ENCODE peak calls at places on chromosomes 16 and 17, in four cellular contexts. N is K562, Q is GM12878, W is HepG2. V is an unnamed sample.

GRCh38 chr16:76882105-76882504 is 308.9 kb upstream of the MON1B start:
- DNase-seq in N (no peak), Q (no peak), W (no peak), V (no peak)

GRCh38 chr16:56744996-56745640 is 15.2 kb downstream of the NUP93 start:
- DNase-seq in N (peak; percentile 65), Q (no peak), W (peak; percentile 89), V (peak; percentile 22)

GRCh38 chr16:87414251-87414680 is 22.1 kb downstream of the MAP1LC3B start:
- DNase-seq in N (no peak), Q (no peak), W (no peak), V (no peak)

GRCh38 chr17:74809031-74809430 is 32.9 kb upstream of the NAT9 start:
- DNase-seq in N (no peak), Q (no peak), W (no peak), V (no peak)

GRCh38 chr17:7984904-7985303 is 17.5 kb upstream of the GUCY2D start:
- DNase-seq in N (no peak), Q (no peak), W (no peak), V (no peak)

GRCh38 chr17:4199818-4200402 is 56.9 kb downstream of the CYB5D2 start:
- DNase-seq in N (peak; percentile 57), Q (no peak), W (peak; percentile 36), V (peak; percentile 46)

GRCh38 chr17:81301195-81302144 is 6.4 kb upstream of the SLC38A10 start:
- DNase-seq in N (no peak), Q (no peak), W (no peak), V (no peak)

GRCh38 chr17:69716571-69716970 is 302.1 kb downstream of the MAP2K6 start:
- DNase-seq in N (no peak), Q (no peak), W (no peak), V (no peak)

GRCh38 chr17:75625813-75626486 is 7.3 kb upstream of the SMIM5 start:
- DNase-seq in N (peak; percentile 66), Q (no peak), W (peak; percentile 56), V (peak; percentile 87)

DNA sequence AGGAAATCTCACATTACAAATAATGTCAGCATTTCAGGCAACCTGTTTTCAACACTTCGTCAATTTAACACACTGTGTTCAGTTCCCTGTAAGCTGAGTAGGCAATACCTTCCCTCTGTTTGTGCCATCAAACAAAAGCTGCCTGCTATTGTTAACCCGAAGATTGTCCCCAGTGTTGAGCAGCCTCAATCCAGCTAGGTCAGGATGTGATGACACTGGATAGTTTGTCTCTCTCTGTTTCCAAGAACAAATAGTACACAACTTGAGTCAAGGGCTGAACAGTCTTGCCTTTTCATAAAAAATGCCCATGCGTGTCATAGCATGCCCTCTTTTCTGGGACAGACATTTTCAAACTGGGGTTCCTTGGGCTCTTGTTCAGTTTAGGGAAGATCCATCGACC is 36.4 kb downstream of the HSD17B2 start:
- DNase-seq in N (no peak), Q (no peak), W (no peak), V (no peak)
- TF ChIP-seq ETV6 in N (no peak), Q (no peak), W (no peak), V (no peak)

GRCh38 chr17:58248955-58249269 is 10.5 kb downstream of the LPO start:
- DNase-seq in N (no peak), Q (no peak), W (no peak), V (no peak)

GRCh38 chr17:58249270-58250133 is 11.1 kb downstream of the LPO start:
- DNase-seq in N (peak; percentile 80), Q (no peak), W (peak; percentile 24), V (peak; percentile 82)

GRCh38 chr17:58245428-58246103 is 7.2 kb downstream of the LPO start:
- DNase-seq in N (no peak), Q (no peak), W (peak; percentile 20), V (no peak)

GRCh38 chr17:58246104-58246740 is 7.8 kb downstream of the LPO start:
- DNase-seq in N (no peak), Q (no peak), W (no peak), V (no peak)

DNA sequence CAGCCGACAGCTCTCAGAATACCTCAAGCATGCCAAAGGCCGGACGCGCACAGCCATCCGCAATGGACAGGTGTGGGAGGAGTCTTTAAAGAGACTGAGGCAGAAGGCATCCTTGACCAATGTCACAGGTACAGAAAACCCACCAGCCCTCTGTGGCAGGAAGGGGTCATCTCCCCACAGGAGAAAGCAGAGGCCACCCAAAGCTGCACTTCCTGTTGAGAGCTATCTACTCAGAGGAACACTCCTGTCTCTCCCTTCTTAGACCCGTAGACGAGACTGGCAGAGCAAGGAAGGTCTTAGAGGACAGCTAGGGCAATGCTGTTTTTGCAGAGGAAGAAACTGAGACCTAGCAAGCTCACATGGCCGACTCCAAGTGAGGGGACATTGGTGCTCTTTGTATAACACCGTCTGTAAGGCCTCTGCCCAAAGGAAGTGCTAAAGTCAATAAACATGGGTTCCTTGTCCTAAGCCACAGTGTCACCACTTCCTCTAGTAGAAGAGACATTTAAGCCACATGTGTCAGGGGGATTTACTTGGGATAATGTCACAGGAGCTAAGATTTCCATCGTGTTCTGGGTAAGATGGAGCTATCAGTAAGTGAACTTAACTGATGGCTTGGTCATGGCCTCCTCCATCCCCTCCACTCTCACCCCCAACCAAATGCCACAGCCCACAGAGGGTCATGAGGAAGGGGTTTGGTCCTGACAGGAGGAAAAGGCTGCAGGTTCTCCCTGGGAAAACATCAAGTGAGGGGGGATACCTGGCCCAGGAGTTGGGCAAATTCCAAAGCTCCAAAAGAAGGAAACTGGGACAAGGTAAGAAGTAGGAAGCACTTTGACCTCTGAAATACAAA is 9.4 kb downstream of the LPO start:
- DNase-seq in N (no peak), Q (no peak), W (no peak), V (no peak)
- TF ChIP-seq ETV6 in N (no peak), Q (no peak), W (no peak), V (no peak)

GRCh38 chr17:76791053-76791980 is 53.4 kb downstream of the MFSD11 start:
- DNase-seq in N (peak; percentile 70), Q (peak; percentile 33), W (peak; percentile 39), V (no peak)
- TF ChIP-seq ETV6 in N (no peak), Q (no peak), W (no peak), V (no peak)

GRCh38 chr17:82450357-82451106 is at the start of gene CYBC1:
- DNase-seq in N (peak; percentile 95), Q (peak; percentile 63), W (peak; percentile 84), V (peak; percentile 90)
- TF ChIP-seq ETV6 in N (peak; percentile 67), Q (no peak), W (peak; percentile 98), V (peak; percentile 100)

GRCh38 chr17:42339221-42339620 is 49.0 kb downstream of the STAT3 start:
- DNase-seq in N (no peak), Q (no peak), W (no peak), V (no peak)

GRCh38 chr17:42341568-42341967 is 46.7 kb downstream of the STAT3 start:
- DNase-seq in N (no peak), Q (no peak), W (no peak), V (no peak)

GRCh38 chr17:42340691-42341127 is 47.5 kb downstream of the STAT3 start:
- DNase-seq in N (no peak), Q (no peak), W (no peak), V (no peak)

GRCh38 chr17:42334667-42335066 is 46.4 kb downstream of the STAT5A start:
- DNase-seq in N (no peak), Q (no peak), W (no peak), V (no peak)

GRCh38 chr17:42337442-42337841 is 49.1 kb downstream of the STAT5A start:
- DNase-seq in N (no peak), Q (peak; percentile 94), W (no peak), V (no peak)
- TF ChIP-seq ETV6 in N (no peak), Q (no peak), W (no peak), V (no peak)

DNA sequence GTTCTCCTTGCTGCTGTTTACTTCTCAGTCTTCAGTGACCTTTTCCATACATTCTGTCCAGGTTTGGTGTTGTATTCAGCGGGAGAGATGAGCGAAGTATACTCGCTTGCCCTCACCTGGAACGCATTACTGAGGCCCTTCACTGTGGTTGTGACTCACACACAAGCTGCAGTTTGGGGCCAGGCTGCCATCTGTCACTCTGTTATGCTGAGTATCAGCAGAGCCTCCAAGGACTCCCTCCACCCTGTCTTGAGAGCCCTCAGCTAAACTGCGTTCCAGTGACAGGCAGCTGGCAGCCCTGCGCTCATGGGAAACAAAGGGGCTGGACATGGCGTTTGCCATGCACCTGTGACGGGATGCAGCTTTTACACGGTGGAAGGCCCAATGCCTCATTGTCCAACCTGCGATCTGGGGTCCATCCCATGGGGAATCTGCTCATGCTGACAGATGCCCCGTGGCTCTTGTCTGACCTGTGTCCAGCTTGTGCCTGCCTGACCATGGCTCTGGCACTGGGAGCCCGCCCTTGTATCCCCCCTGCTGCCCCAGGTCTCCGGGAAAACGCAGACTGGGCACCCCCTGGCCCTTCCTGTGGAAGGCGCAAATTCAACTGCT is 6.5 kb upstream of the ZNF778 start:
- DNase-seq in N (no peak), Q (no peak), W (no peak), V (no peak)
- TF ChIP-seq ETV6 in N (no peak), Q (no peak), W (no peak), V (no peak)

GRCh38 chr17:50516980-50517379 is 8.7 kb downstream of the MYCBPAP start:
- DNase-seq in N (no peak), Q (no peak), W (no peak), V (no peak)

GRCh38 chr17:50518265-50519023 is 10.2 kb downstream of the MYCBPAP start:
- DNase-seq in N (no peak), Q (no peak), W (peak; percentile 68), V (no peak)

GRCh38 chr17:50514936-50515702 is 6.9 kb downstream of the MYCBPAP start:
- DNase-seq in N (no peak), Q (no peak), W (peak; percentile 60), V (no peak)

GRCh38 chr17:50519141-50519834 is 11.0 kb downstream of the MYCBPAP start:
- DNase-seq in N (no peak), Q (no peak), W (no peak), V (no peak)

DNA sequence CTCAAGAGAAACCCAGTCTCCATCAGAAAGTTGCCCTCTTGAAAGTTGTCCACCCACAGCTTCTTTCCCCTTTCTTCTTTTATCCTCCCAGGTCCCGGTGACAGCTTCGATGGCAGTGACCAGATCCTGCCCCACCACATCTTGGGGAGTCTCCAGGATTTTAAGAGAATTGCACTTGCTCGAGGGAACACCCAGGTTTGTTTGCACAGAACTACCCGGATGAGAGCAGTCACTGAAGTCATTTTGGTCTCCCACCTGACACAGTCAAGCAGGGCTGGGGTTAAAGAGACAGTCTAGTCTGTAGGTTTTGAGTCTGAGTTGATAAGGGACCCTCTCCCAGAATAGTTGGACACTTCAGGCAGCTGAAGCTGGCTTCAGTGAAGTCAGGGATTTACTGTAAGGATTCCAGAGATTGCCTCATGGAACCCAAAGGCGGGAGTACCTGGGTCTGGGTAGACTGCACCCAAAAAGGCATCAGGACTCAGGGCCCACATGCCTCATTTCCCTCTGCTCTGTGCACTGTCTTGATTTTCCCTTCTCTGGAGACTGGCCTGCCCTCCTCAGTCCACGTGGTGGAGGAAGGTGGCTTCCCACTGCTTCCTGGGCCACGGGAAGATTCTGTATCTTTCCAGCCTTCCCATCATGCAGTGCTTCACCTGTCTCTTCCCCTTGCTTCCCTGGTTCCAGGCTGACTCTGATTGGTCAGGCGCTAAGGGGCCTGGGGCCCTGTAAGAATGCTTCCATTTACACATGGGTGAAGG is 9.4 kb downstream of the MYCBPAP start:
- DNase-seq in N (no peak), Q (no peak), W (peak; percentile 62), V (no peak)
- TF ChIP-seq ETV6 in N (no peak), Q (no peak), W (no peak), V (no peak)